ENCODE peak calls at places on chromosomes 13 and 19, in seven cellular contexts. X, V, K, N, H, R and G are unnamed samples.

GRCh38 chr13:63189712-63190111 is 1774.1 kb upstream of the PCDH20 start:
- DNase-seq in N (no peak), R (no peak), X (no peak), V (no peak), H (no peak), K (no peak), G (no peak)

GRCh38 chr13:49760555-49760954 is 31.9 kb downstream of the KPNA3 start:
- DNase-seq in K (no peak), V (no peak), H (peak), X (no peak), N (no peak), R (no peak), G (no peak)

GRCh38 chr13:42071667-42072419 is 23.4 kb downstream of the DGKH start:
- DNase-seq in R (no peak), N (no peak), X (no peak), V (no peak), H (no peak), K (peak), G (no peak)

GRCh38 chr13:110062777-110063442 is 244.0 kb downstream of the COL4A1 start:
- DNase-seq in H (no peak), R (no peak), V (no peak), X (no peak), K (no peak), N (no peak), G (no peak)

GRCh38 chr13:38417727-38418126 is 68.1 kb downstream of the UFM1 start:
- DNase-seq in N (no peak), X (peak), R (peak), H (no peak), V (no peak), K (peak), G (peak)

GRCh38 chr13:40161931-40162330 is 504.5 kb downstream of the FOXO1 start:
- DNase-seq in N (no peak), V (no peak), X (no peak), K (no peak), R (no peak), H (no peak), G (no peak)

GRCh38 chr19:1489463-1489971 is 633 bp downstream of the PCSK4 start:
- DNase-seq in X (no peak), V (no peak), K (no peak), N (no peak), H (no peak), R (peak), G (no peak)

GRCh38 chr19:6536138-6536671 is 5.4 kb downstream of the TNFSF9 start:
- DNase-seq in V (no peak), H (peak), K (peak), X (peak), R (peak), N (peak), G (peak)

GRCh38 chr19:51809787-51810186 is 14.8 kb downstream of the FPR3 start:
- DNase-seq in K (no peak), H (no peak), X (peak), N (no peak), R (no peak), V (no peak), G (no peak)

GRCh38 chr19:50537769-50538230 is 24.1 kb upstream of the ASPDH start:
- DNase-seq in H (no peak), R (peak), N (peak), V (peak), X (peak), K (peak), G (peak)

GRCh38 chr19:32238076-32238475 is 107.3 kb upstream of the ZNF507 start:
- DNase-seq in X (no peak), K (no peak), R (no peak), N (no peak), H (no peak), V (no peak), G (no peak)

GRCh38 chr13:113499936-113500335 is 9.4 kb upstream of the DCUN1D2 start:
- DNase-seq in H (no peak), V (no peak), K (no peak), R (no peak), X (no peak), N (no peak), G (no peak)

GRCh38 chr19:54792814-54793213 is 10.6 kb upstream of the KIR2DL4 start:
- DNase-seq in K (no peak), H (peak), X (no peak), N (no peak), R (no peak), V (no peak), G (no peak)

GRCh38 chr13:29465741-29466293 is 129.7 kb downstream of the SLC7A1 start:
- DNase-seq in N (no peak), K (no peak), V (no peak), H (no peak), X (peak), R (peak), G (no peak)

GRCh38 chr19:32566246-32566830 is 14.7 kb upstream of the PDCD5 start:
- DNase-seq in X (no peak), V (no peak), H (no peak), R (no peak), K (no peak), N (no peak), G (no peak)

GRCh38 chr13:20428666-20429644 is 96.7 kb downstream of the CRYL1 start:
- DNase-seq in V (no peak), K (no peak), H (no peak), R (no peak), X (no peak), N (no peak), G (no peak)

DNA sequence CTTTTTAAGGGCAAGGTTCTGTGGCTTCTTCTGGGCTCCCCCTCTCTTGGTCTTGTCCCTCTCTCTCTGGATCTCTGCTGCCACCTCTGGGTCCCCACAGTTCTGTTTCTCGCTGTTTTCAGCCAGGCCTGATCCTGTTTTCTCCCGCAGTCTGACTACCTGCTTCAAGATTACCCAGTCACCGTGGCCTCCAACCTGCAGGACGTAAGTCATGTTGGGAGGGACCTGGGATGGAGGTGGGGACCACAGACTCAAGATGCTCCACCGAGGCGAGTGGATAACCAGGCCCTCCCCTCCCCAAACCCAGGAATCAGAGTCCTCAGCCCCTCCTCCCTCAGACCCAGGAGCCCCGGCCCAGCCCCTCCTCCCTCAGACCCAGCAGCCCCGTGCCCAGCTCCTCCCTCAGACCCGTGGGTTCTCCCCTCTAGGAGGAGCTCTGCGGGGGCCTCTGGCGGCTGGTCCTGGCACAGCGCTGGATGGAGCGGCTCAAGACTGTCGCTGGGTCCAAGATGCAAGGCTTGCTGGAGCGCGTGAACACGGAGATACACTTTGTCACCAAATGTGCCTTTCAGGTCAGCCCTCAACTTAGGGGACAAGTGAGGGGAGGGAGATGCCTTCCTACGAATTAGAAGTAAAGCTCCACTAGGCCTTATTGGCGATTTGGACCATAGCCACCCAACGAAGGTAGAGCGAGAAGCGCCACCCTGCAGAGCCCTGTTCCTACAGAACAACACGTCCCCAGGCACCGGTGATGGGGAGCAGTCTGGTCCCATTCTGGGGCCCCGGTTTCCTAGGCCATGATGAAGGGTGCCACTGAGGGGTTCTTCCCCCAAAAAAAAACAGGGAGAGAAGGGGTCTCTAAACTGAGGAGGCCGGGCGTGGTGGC is 2.2 kb downstream of the FLT3LG start:
- DNase-seq in V (no peak), H (no peak), N (no peak), K (peak), R (peak), X (no peak), G (peak)
- TF ChIP-seq JUND in V (no peak), H (no peak), N (no peak), K (no peak), R (no peak), X (no peak), G (no peak)

DNA sequence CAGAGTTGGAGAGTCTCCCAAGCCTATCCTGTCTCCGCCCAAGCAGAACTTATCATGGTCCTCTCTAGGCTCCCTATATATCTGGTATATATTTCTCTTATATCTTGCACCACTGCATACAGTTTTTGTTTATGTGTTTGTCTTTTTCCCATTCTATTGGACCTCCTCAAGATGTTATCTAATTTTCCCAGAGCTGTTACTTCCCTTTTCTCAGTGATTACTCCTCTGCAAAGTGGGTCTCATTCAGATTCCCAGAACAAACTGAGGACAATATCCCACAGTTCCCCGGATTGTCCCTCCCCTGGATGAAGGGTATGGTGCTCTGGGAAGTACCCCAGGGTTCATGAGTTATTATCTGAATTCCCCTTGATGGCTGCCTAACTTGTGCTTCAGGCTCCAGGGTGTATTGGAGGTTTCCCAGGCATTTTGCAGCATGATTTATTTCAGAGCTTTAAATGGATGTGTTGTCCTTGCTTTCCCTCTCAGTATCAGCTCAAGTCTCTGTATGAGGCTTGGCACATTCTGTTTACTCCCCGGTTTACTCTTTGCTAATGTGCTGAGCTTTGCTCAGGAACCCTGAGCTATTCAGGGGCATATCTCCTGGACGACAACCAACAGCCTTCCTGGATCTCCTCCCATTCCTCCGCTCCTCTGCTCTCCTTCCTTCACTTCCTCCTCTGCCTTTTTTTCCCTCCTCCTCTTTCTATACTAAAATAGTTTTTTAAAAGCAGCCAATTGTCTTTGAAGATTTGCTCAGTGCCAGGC is 329.3 kb downstream of the SPRY2 start:
- DNase-seq in X (no peak), N (no peak), R (no peak), K (no peak), H (no peak), V (no peak), G (no peak)
- TF ChIP-seq JUND in X (no peak), N (no peak), R (no peak), K (no peak), H (no peak), V (no peak), G (no peak)

GRCh38 chr13:98826156-98826555 is 73.7 kb upstream of the SLC15A1 start:
- DNase-seq in N (no peak), V (no peak), R (no peak), X (no peak), K (no peak), H (no peak), G (no peak)

GRCh38 chr13:98823442-98823841 is 71.0 kb upstream of the SLC15A1 start:
- DNase-seq in H (no peak), N (no peak), R (no peak), V (no peak), K (no peak), X (no peak), G (no peak)

GRCh38 chr13:98825659-98826058 is 73.2 kb upstream of the SLC15A1 start:
- DNase-seq in N (no peak), K (no peak), R (no peak), V (no peak), H (no peak), X (no peak), G (no peak)

GRCh38 chr13:98822238-98822606 is 69.8 kb upstream of the SLC15A1 start:
- DNase-seq in N (no peak), R (peak), V (no peak), K (no peak), X (no peak), H (no peak), G (no peak)

GRCh38 chr13:98824376-98825160 is 72.1 kb upstream of the SLC15A1 start:
- DNase-seq in H (no peak), V (no peak), K (no peak), N (no peak), R (no peak), X (no peak), G (no peak)
- TF ChIP-seq JUND in H (no peak), V (no peak), K (no peak), N (no peak), R (no peak), X (no peak), G (no peak)

DNA sequence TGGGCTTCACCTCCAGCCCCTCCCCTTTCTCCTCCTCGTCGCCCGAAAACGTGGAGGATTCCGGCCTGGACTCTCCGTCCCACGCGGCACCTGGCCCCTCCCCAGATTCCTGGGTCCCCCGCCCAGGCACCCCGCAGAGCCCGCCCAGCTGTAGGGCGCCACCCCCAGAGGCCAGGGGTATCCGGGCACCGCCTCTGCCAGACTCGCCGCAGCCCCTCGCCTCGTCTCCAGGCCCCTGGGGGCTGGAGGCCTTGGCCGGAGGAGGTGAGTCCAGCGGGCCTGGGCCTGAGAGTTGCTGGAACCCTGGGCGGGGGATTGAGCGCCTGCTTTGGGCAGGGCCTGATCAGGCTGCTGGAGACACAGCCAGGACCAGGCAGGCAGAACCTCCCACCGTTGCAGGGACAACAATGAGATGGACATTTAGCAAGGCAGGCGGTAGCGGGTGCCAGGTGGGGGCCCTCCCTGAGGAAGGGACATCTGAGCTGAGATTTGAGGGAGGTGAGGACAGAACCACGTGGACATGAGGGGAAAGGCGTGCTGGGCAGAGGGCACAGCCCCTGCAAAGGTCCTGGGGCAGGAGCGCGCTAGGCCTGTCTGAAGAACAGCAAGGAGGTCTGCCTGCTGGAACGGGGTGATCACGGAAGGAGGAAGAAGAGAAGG is 16.2 kb upstream of the B3GNT3 start:
- DNase-seq in K (no peak), N (no peak), H (no peak), R (no peak), V (no peak), X (no peak), G (peak)
- TF ChIP-seq JUND in K (no peak), N (no peak), H (no peak), R (no peak), V (no peak), X (no peak), G (no peak)